ENCODE peak calls at places on chromosome 9, in six cellular contexts. One of them, this sample, is unnamed.

GRCh38 chr9:130782883-130783537 is 52.0 kb upstream of the ABL1 start:
- DNase-seq in A549: no peak
- DNase-seq in body of pancreas: no peak
- DNase-seq in transverse colon: no peak
- DNase-seq in IMR-90: no peak
- DNase-seq in breast epithelium: no peak
- DNase-seq in this sample: no peak

GRCh38 chr9:131986576-131986975 is 93.1 kb downstream of the MED27 start:
- DNase-seq in body of pancreas: no peak
- DNase-seq in A549: no peak
- DNase-seq in IMR-90: peak; percentile 65
- DNase-seq in transverse colon: no peak
- DNase-seq in breast epithelium: no peak
- DNase-seq in this sample: no peak

GRCh38 chr9:115164511-115164974 is 46.6 kb upstream of the TNC start:
- DNase-seq in A549: no peak
- DNase-seq in breast epithelium: peak; percentile 50
- DNase-seq in IMR-90: peak; percentile 33
- DNase-seq in transverse colon: no peak
- DNase-seq in body of pancreas: peak; percentile 13
- DNase-seq in this sample: no peak

GRCh38 chr9:85212887-85213286 is 528.9 kb downstream of the AGTPBP1 start:
- DNase-seq in transverse colon: peak; percentile 17
- DNase-seq in A549: no peak
- DNase-seq in body of pancreas: no peak
- DNase-seq in IMR-90: no peak
- DNase-seq in breast epithelium: no peak
- DNase-seq in this sample: peak; percentile 34

GRCh38 chr9:85425153-85425611 is 316.6 kb downstream of the AGTPBP1 start:
- DNase-seq in transverse colon: peak; percentile 55
- DNase-seq in IMR-90: no peak
- DNase-seq in A549: peak; percentile 62
- DNase-seq in breast epithelium: no peak
- DNase-seq in body of pancreas: peak; percentile 63
- DNase-seq in this sample: peak; percentile 62

GRCh38 chr9:107177243-107177839 is 105.7 kb upstream of the RAD23B start:
- DNase-seq in breast epithelium: no peak
- DNase-seq in IMR-90: no peak
- DNase-seq in A549: no peak
- DNase-seq in transverse colon: no peak
- DNase-seq in body of pancreas: no peak
- DNase-seq in this sample: no peak

GRCh38 chr9:72828281-72828731 is 124.5 kb downstream of the ALDH1A1 start:
- DNase-seq in body of pancreas: no peak
- DNase-seq in A549: peak; percentile 86
- DNase-seq in transverse colon: no peak
- DNase-seq in breast epithelium: no peak
- DNase-seq in IMR-90: no peak
- DNase-seq in this sample: no peak

GRCh38 chr9:97788763-97789663 is 64.0 kb upstream of the FOXE1 start:
- DNase-seq in breast epithelium: no peak
- DNase-seq in body of pancreas: no peak
- DNase-seq in transverse colon: no peak
- DNase-seq in IMR-90: no peak
- DNase-seq in A549: peak; percentile 65
- DNase-seq in this sample: no peak

GRCh38 chr9:108553111-108553635 is 302.6 kb downstream of the ACTL7B start:
- DNase-seq in IMR-90: no peak
- DNase-seq in body of pancreas: no peak
- DNase-seq in breast epithelium: no peak
- DNase-seq in A549: no peak
- DNase-seq in transverse colon: no peak
- DNase-seq in this sample: no peak

GRCh38 chr9:22975921-22976320 is 529.3 kb downstream of the DMRTA1 start:
- DNase-seq in A549: no peak
- DNase-seq in IMR-90: peak; percentile 33
- DNase-seq in transverse colon: no peak
- DNase-seq in body of pancreas: no peak
- DNase-seq in breast epithelium: no peak
- DNase-seq in this sample: no peak

GRCh38 chr9:83056180-83056579 is 6.8 kb downstream of the RASEF start:
- DNase-seq in body of pancreas: no peak
- DNase-seq in transverse colon: no peak
- DNase-seq in IMR-90: no peak
- DNase-seq in A549: peak; percentile 17
- DNase-seq in breast epithelium: no peak
- DNase-seq in this sample: no peak

GRCh38 chr9:88533951-88534455 is 975 bp upstream of the NXNL2 start:
- DNase-seq in body of pancreas: no peak
- DNase-seq in transverse colon: peak; percentile 17
- DNase-seq in breast epithelium: no peak
- DNase-seq in IMR-90: peak; percentile 57
- DNase-seq in A549: peak; percentile 88
- DNase-seq in this sample: peak; percentile 75

GRCh38 chr9:101165131-101165530 is 136.6 kb downstream of the PLPPR1 start:
- DNase-seq in A549: no peak
- DNase-seq in transverse colon: no peak
- DNase-seq in breast epithelium: no peak
- DNase-seq in IMR-90: no peak
- DNase-seq in body of pancreas: no peak
- DNase-seq in this sample: no peak

GRCh38 chr9:122364783-122365150 is 6.1 kb upstream of the PTGS1 start:
- DNase-seq in A549: no peak
- DNase-seq in body of pancreas: no peak
- DNase-seq in breast epithelium: peak; percentile 55
- DNase-seq in transverse colon: no peak
- DNase-seq in IMR-90: peak; percentile 44
- DNase-seq in this sample: no peak

GRCh38 chr9:7243838-7244237 is 486.1 kb downstream of the KDM4C start:
- DNase-seq in A549: no peak
- DNase-seq in body of pancreas: no peak
- DNase-seq in IMR-90: no peak
- DNase-seq in breast epithelium: no peak
- DNase-seq in transverse colon: no peak
- DNase-seq in this sample: no peak

GRCh38 chr9:109771084-109771483 is 8.9 kb upstream of the PALM2AKAP2 start:
- DNase-seq in IMR-90: peak; percentile 78
- DNase-seq in body of pancreas: no peak
- DNase-seq in breast epithelium: no peak
- DNase-seq in A549: no peak
- DNase-seq in transverse colon: no peak
- DNase-seq in this sample: no peak

GRCh38 chr9:98228392-98229089 is 26.9 kb downstream of the TBC1D2 start:
- DNase-seq in transverse colon: no peak
- DNase-seq in body of pancreas: no peak
- DNase-seq in breast epithelium: no peak
- DNase-seq in A549: no peak
- DNase-seq in IMR-90: no peak
- DNase-seq in this sample: peak; percentile 29

GRCh38 chr9:79976501-79977444 is 405.0 kb downstream of the TLE4 start:
- DNase-seq in transverse colon: no peak
- DNase-seq in breast epithelium: no peak
- DNase-seq in IMR-90: no peak
- DNase-seq in A549: no peak
- DNase-seq in body of pancreas: no peak
- DNase-seq in this sample: no peak

GRCh38 chr9:93536167-93536566 is 40.2 kb upstream of the PHF2 start:
- DNase-seq in transverse colon: no peak
- DNase-seq in IMR-90: no peak
- DNase-seq in breast epithelium: no peak
- DNase-seq in body of pancreas: no peak
- DNase-seq in A549: no peak
- DNase-seq in this sample: no peak

GRCh38 chr9:98860871-98861293 is 53.4 kb downstream of the GALNT12 start:
- DNase-seq in transverse colon: peak; percentile 44
- DNase-seq in body of pancreas: peak; percentile 65
- DNase-seq in A549: peak; percentile 48
- DNase-seq in IMR-90: peak; percentile 95
- DNase-seq in breast epithelium: no peak
- DNase-seq in this sample: peak; percentile 52

GRCh38 chr9:14221558-14221957 is 92.4 kb downstream of the NFIB start:
- DNase-seq in A549: peak; percentile 79
- DNase-seq in IMR-90: peak; percentile 61
- DNase-seq in transverse colon: no peak
- DNase-seq in breast epithelium: no peak
- DNase-seq in body of pancreas: no peak
- DNase-seq in this sample: no peak

GRCh38 chr9:98172604-98173003 is 19.8 kb downstream of the CORO2A start:
- DNase-seq in body of pancreas: no peak
- DNase-seq in IMR-90: peak; percentile 7
- DNase-seq in A549: peak; percentile 10
- DNase-seq in transverse colon: no peak
- DNase-seq in breast epithelium: no peak
- DNase-seq in this sample: no peak

GRCh38 chr9:13787234-13787833 is 507.8 kb upstream of the MPDZ start:
- DNase-seq in A549: no peak
- DNase-seq in IMR-90: peak; percentile 46
- DNase-seq in transverse colon: no peak
- DNase-seq in breast epithelium: no peak
- DNase-seq in body of pancreas: no peak
- DNase-seq in this sample: no peak

GRCh38 chr9:80369641-80370040 is 797.9 kb downstream of the TLE4 start:
- DNase-seq in transverse colon: no peak
- DNase-seq in body of pancreas: no peak
- DNase-seq in A549: no peak
- DNase-seq in breast epithelium: no peak
- DNase-seq in IMR-90: no peak
- DNase-seq in this sample: no peak

GRCh38 chr9:92634712-92635605 is 35.0 kb downstream of the IPPK start:
- DNase-seq in body of pancreas: peak; percentile 75
- DNase-seq in A549: peak; percentile 78
- DNase-seq in IMR-90: peak; percentile 70
- DNase-seq in transverse colon: peak; percentile 77
- DNase-seq in breast epithelium: peak; percentile 36
- DNase-seq in this sample: peak; percentile 72

GRCh38 chr9:95171596-95171995 is 145.9 kb downstream of the FANCC start:
- DNase-seq in transverse colon: no peak
- DNase-seq in IMR-90: peak; percentile 79
- DNase-seq in breast epithelium: no peak
- DNase-seq in A549: no peak
- DNase-seq in body of pancreas: no peak
- DNase-seq in this sample: no peak

GRCh38 chr9:131382850-131383729 is 10.8 kb upstream of the PRRC2B start:
- DNase-seq in breast epithelium: peak; percentile 76
- DNase-seq in body of pancreas: peak; percentile 78
- DNase-seq in A549: peak; percentile 72
- DNase-seq in transverse colon: no peak
- DNase-seq in IMR-90: peak; percentile 92
- DNase-seq in this sample: no peak

GRCh38 chr9:124973807-124974206 is 32.9 kb upstream of the GOLGA1 start:
- DNase-seq in body of pancreas: no peak
- DNase-seq in IMR-90: no peak
- DNase-seq in A549: no peak
- DNase-seq in breast epithelium: no peak
- DNase-seq in transverse colon: no peak
- DNase-seq in this sample: no peak
- TF ChIP-seq POLR2A in body of pancreas: no peak
- TF ChIP-seq POLR2A in IMR-90: no peak
- TF ChIP-seq POLR2A in A549: no peak
- TF ChIP-seq POLR2A in breast epithelium: no peak
- TF ChIP-seq POLR2A in transverse colon: no peak
- TF ChIP-seq POLR2A in this sample: no peak

DNA sequence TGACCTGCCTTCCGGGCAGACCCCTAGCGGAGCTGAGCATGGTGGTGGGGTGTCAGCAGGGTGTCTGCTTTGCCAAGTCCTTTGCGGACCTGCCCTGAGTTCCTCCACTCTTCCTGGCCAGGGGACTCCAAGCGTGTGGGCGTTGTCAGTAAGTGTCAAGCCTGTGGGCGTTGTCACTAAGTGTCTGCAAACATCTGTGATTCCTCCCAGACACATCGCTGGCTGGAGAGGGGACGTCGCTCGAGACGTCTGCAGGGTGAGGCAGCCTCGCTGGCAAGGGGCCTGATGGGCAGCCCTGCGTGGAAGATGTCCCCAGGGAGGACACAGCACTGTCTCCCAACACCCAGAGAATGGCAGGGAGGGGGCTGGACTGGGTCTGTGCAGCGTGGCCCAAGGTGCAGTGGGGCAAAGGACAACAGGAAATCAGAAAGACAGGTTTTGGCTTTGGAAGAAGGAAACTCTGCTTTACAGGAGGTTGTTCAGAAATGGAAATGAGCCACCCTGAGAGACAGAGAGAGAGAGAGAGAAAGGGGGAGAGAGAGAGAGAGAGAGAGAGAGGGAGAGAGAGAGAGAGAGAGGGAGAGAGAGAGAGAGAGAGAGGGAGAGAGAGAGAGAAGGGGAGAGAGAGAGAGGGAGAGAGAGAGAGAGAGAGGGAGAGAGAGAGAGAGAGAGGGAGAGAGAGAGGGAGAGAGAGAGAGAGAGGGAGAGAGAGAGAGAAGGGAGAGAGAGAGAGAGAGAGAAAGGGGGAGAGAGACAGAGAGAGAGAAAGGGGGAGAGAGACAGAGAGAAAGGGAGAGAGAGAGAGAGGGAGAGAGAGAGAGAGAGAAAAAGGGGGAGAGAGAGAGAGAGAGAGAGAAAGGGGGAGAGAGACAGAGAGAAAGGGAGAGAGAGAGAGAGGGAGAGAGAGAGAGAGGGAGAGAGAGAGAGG is 29.0 kb downstream of the ADAMTSL2 start:
- DNase-seq in A549: peak; percentile 34
- DNase-seq in transverse colon: peak; percentile 72
- DNase-seq in IMR-90: peak; percentile 7
- DNase-seq in body of pancreas: no peak
- DNase-seq in breast epithelium: no peak
- DNase-seq in this sample: no peak
- H3K4me3 ChIP-seq in A549: no peak overlapping the region
- H3K4me3 ChIP-seq in transverse colon: no peak overlapping the region
- H3K4me3 ChIP-seq in IMR-90: no peak overlapping the region
- H3K4me3 ChIP-seq in body of pancreas: no peak overlapping the region
- H3K4me3 ChIP-seq in breast epithelium: peak overlapping the region; percentile 13
- H3K4me3 ChIP-seq in this sample: no peak overlapping the region

DNA sequence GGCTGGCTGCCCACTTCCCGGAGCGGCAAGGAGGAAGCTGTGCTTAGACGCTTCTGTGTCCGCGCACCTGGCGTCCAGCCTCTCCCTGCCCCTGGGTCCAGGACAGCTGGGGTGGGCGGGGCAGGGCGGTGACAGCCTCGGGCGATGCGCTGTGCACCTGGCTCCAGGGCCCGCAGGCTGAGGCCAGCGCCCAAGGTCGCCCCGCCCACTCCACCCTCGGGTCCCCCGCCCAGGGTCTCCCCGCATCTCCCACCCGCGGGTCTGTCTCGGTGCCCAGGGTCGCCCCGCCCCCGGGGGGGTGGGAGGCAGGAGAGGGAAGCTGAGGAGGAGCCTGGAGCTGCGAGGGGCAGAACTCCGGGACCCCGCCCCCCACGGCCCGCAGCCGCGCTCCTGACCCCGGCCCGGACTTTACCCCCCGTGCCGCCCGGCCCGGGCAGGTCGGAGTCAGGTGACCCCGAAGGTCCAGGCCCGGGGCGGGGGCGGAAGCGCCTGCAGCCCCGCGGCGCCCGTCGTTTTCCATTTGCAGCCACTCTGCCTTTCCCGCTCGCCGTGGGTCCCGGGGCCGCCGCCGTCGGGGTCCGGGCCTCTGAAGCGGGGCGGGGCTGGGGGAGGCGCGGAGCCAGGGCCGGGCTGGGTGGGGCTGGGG is at the start of gene ENTPD8:
- DNase-seq in A549: peak; percentile 66
- DNase-seq in breast epithelium: no peak
- DNase-seq in IMR-90: no peak
- DNase-seq in transverse colon: peak; percentile 89
- DNase-seq in body of pancreas: peak; percentile 83
- DNase-seq in this sample: peak; percentile 48
- TF ChIP-seq POLR2A in A549: no peak
- TF ChIP-seq POLR2A in breast epithelium: no peak
- TF ChIP-seq POLR2A in IMR-90: no peak
- TF ChIP-seq POLR2A in transverse colon: peak; percentile 73
- TF ChIP-seq POLR2A in body of pancreas: no peak
- TF ChIP-seq POLR2A in this sample: no peak

GRCh38 chr9:125966456-125966855 is 219.3 kb downstream of the PBX3 start:
- DNase-seq in body of pancreas: no peak
- DNase-seq in transverse colon: no peak
- DNase-seq in IMR-90: peak; percentile 8
- DNase-seq in breast epithelium: no peak
- DNase-seq in A549: no peak
- DNase-seq in this sample: no peak
- H3K4me3 ChIP-seq in body of pancreas: no peak overlapping the region
- H3K4me3 ChIP-seq in transverse colon: no peak overlapping the region
- H3K4me3 ChIP-seq in IMR-90: no peak overlapping the region
- H3K4me3 ChIP-seq in breast epithelium: no peak overlapping the region
- H3K4me3 ChIP-seq in A549: no peak overlapping the region
- H3K4me3 ChIP-seq in this sample: no peak overlapping the region